ENCODE peak calls at places on chromosome 9, in six cellular contexts. D, C, L, I, U and Y are unnamed samples.

GRCh38 chr9:77507212-77507961 is 140.7 kb downstream of the GNA14 start:
- DNase-seq in D (no peak), C (no peak), L (no peak), I (no peak), U (no peak), Y (no peak)

GRCh38 chr9:35579130-35579529 is 25.9 kb upstream of the TESK1 start:
- DNase-seq in D (no peak), C (no peak), L (no peak), I (no peak), U (peak), Y (no peak)

GRCh38 chr9:32533338-32533737 is 7.3 kb upstream of the RIGI start:
- DNase-seq in D (no peak), C (no peak), L (no peak), I (no peak), U (no peak), Y (no peak)

GRCh38 chr9:89357331-89358197 is 39.3 kb downstream of the SECISBP2 start:
- DNase-seq in D (no peak), C (no peak), L (no peak), I (no peak), U (no peak), Y (no peak)

GRCh38 chr9:137277329-137278041 is at the start of gene TOR4A:
- DNase-seq in D (peak), C (peak), L (no peak), I (peak), U (peak), Y (peak)

GRCh38 chr9:35731415-35732184 is 395 bp downstream of the TLN1 start:
- DNase-seq in D (peak), C (no peak), L (no peak), I (no peak), U (no peak), Y (no peak)

GRCh38 chr9:79237861-79238260 is 333.9 kb upstream of the TLE4 start:
- DNase-seq in D (no peak), C (no peak), L (no peak), I (no peak), U (no peak), Y (no peak)

GRCh38 chr9:19999491-20000057 is 210.7 kb upstream of the SLC24A2 start:
- DNase-seq in D (no peak), C (no peak), L (peak), I (peak), U (peak), Y (no peak)

GRCh38 chr9:137688725-137689124 is 69.9 kb downstream of the EHMT1 start:
- DNase-seq in D (no peak), C (no peak), L (no peak), I (no peak), U (no peak), Y (no peak)

GRCh38 chr9:86792136-86792535 is 155.2 kb downstream of the GAS1 start:
- DNase-seq in D (no peak), C (no peak), L (no peak), I (peak), U (no peak), Y (no peak)

GRCh38 chr9:72592501-72593403 is 71.3 kb downstream of the TMC1 start:
- DNase-seq in D (peak), C (peak), L (peak), I (peak), U (peak), Y (peak)

GRCh38 chr9:6243746-6244145 is 28.1 kb downstream of the IL33 start:
- DNase-seq in D (no peak), C (no peak), L (no peak), I (peak), U (peak), Y (no peak)

GRCh38 chr9:127209220-127209619 is 55.4 kb upstream of the GARNL3 start:
- DNase-seq in D (no peak), C (no peak), L (no peak), I (no peak), U (no peak), Y (no peak)

GRCh38 chr9:23825143-23825531 is 903 bp downstream of the ELAVL2 start:
- DNase-seq in D (no peak), C (peak), L (no peak), I (no peak), U (no peak), Y (peak)

GRCh38 chr9:18979367-18979766 is 53.6 kb downstream of the SAXO1 start:
- DNase-seq in D (no peak), C (peak), L (no peak), I (peak), U (no peak), Y (no peak)

GRCh38 chr9:108386859-108387384 is 468.9 kb downstream of the ACTL7B start:
- DNase-seq in D (no peak), C (no peak), L (no peak), I (peak), U (no peak), Y (no peak)

GRCh38 chr9:85515021-85515420 is 226.7 kb downstream of the AGTPBP1 start:
- DNase-seq in D (no peak), C (no peak), L (no peak), I (peak), U (no peak), Y (no peak)

GRCh38 chr9:134778156-134778555 is 102.5 kb upstream of the FCN2 start:
- DNase-seq in D (no peak), C (no peak), L (no peak), I (no peak), U (no peak), Y (no peak)

GRCh38 chr9:107761307-107761706 is 271.7 kb upstream of the KLF4 start:
- DNase-seq in D (no peak), C (no peak), L (no peak), I (no peak), U (no peak), Y (no peak)

GRCh38 chr9:117341161-117341560 is 73.7 kb downstream of the ASTN2 start:
- DNase-seq in D (no peak), C (no peak), L (no peak), I (no peak), U (no peak), Y (no peak)

GRCh38 chr9:129703121-129703520 is 37.7 kb downstream of the PRRX2 start:
- DNase-seq in D (no peak), C (no peak), L (no peak), I (no peak), U (no peak), Y (no peak)

GRCh38 chr9:129701054-129701453 is 35.6 kb downstream of the PRRX2 start:
- DNase-seq in D (no peak), C (no peak), L (no peak), I (no peak), U (no peak), Y (no peak)

GRCh38 chr9:129703667-129704355 is 38.4 kb downstream of the PRRX2 start:
- DNase-seq in D (no peak), C (no peak), L (no peak), I (no peak), U (no peak), Y (no peak)

GRCh38 chr9:129701549-129701948 is 36.1 kb downstream of the PRRX2 start:
- DNase-seq in D (no peak), C (no peak), L (no peak), I (no peak), U (no peak), Y (no peak)

GRCh38 chr9:129702563-129702962 is 37.1 kb downstream of the PRRX2 start:
- DNase-seq in D (peak), C (no peak), L (no peak), I (peak), U (no peak), Y (no peak)
- H3K4me2 ChIP-seq in D (peak), C (no peak), L (no peak), I (no peak), U (no peak), Y (no peak)

DNA sequence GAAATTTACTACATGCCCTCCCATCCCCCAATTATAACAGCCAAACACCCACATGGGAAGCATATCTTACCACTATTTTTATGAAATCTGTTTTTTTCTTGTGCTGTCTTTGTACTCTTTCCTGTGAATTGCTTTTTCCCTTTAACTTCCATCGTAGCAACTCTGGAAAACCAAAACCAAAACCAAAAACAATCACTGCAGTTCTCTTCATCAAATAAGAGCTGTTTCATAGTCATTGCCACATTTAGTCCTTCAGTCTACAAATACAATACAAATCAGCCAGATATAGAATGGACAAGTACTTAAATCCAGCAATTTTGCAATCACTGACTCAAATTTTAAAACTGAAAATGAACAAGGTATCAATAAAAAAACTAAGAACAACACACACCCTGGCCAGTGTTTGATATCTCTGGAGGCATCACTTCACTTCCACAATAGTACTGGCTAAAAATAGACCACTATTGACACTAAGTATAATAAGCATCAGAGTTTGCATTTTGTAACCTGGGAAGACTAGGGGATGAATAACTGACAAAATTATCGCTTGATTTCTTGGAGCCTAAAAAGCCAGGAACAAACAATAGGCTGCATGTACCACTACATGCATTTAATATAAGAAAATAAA is 5.4 kb downstream of the PUM3 start:
- DNase-seq in D (no peak), C (no peak), L (no peak), I (no peak), U (no peak), Y (no peak)
- H3K4me2 ChIP-seq in D (peak), C (no peak), L (peak), I (peak), U (peak), Y (no peak)

GRCh38 chr9:16064701-16065230 is 511.9 kb downstream of the CCDC171 start:
- DNase-seq in D (no peak), C (no peak), L (no peak), I (no peak), U (no peak), Y (no peak)

GRCh38 chr9:16058131-16058549 is 505.3 kb downstream of the CCDC171 start:
- DNase-seq in D (no peak), C (peak), L (peak), I (peak), U (no peak), Y (no peak)

GRCh38 chr9:16063241-16063591 is 510.4 kb downstream of the CCDC171 start:
- DNase-seq in D (peak), C (no peak), L (no peak), I (no peak), U (no peak), Y (no peak)

GRCh38 chr9:16060457-16061129 is 507.8 kb downstream of the CCDC171 start:
- DNase-seq in D (no peak), C (no peak), L (no peak), I (no peak), U (peak), Y (no peak)

DNA sequence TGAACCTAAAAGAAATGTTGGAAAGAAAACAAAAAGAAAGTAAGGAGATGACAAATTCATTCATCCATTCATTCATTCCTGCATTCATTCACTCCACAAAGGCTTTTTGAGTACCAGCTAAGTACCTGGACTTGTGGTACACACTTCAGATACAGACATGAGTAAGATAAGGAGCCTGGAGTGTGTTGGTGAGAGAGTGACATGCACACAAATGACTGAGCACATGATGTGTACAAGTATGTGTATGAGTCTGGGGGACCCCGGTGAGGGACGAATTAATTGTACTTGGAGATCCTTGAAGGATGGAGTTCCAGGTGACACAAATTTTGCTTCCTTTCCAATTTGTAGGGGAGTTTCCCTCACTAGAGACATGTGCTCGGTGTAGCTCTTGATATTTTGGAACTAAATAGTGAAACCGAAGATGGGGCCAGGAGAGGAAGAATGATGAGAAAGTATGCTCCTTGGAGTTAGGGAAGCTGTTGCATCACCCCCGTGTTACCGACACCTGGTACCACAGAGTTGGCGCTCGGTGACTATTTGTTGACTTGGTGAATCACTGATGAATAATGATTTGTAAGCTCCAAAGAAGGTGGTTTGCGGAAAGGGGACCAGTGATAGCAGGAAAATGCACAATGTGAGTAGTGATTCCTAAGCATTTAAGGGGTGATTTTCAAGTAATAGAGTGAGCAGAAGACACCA is 509.8 kb downstream of the CCDC171 start:
- DNase-seq in D (peak), C (no peak), L (no peak), I (peak), U (no peak), Y (no peak)
- H3K4me2 ChIP-seq in D (peak), C (no peak), L (no peak), I (peak), U (no peak), Y (no peak)

GRCh38 chr9:97943308-97943855 is 5.4 kb upstream of the HEMGN start:
- DNase-seq in D (no peak), C (no peak), L (no peak), I (no peak), U (no peak), Y (no peak)

GRCh38 chr9:97941323-97941722 is 3.4 kb upstream of the HEMGN start:
- DNase-seq in D (no peak), C (no peak), L (no peak), I (no peak), U (no peak), Y (no peak)

GRCh38 chr9:97938081-97938644 is at the start of gene HEMGN:
- DNase-seq in D (no peak), C (no peak), L (peak), I (no peak), U (peak), Y (no peak)

GRCh38 chr9:97940233-97940632 is 2.3 kb upstream of the HEMGN start:
- DNase-seq in D (no peak), C (no peak), L (no peak), I (no peak), U (no peak), Y (no peak)

GRCh38 chr9:97940707-97941106 is 2.7 kb upstream of the HEMGN start:
- DNase-seq in D (no peak), C (no peak), L (no peak), I (no peak), U (no peak), Y (no peak)
- H3K4me2 ChIP-seq in D (no peak), C (no peak), L (no peak), I (no peak), U (no peak), Y (no peak)

DNA sequence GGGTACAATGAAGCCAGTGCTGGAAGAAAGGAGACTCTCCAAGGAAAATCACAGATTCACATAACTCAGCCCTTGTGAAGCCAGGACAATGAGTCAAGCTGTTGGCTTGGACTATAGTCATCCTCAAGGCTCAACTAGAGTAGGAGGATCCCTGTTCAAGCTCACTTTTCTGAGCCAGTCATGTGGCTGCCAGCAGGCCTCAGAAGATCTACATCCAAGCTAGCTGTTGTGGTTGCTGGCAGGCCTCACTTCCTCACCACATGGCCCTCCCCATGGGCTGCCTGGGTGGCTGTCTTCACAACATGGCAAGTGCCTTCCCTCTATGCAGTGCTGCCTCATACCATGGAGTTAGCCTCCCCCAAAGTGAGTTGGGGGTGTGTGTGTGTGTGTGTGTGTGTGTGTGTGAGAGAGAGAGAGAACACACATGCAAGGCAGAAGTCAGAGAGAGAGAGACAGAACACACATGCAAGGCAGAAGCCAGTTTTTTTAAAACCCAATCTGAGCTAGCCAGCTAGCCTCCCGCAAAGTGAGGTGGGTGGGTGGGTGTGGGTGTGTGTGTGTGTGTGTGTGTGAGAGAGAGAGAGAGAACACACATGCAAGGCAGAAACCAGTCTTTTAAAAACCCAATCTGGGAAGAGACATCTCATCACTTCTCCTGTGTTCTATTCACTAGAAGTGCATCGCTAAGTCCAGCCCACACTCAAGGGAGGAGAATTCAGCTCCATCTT is 17.1 kb downstream of the SCAI start:
- DNase-seq in D (no peak), C (peak), L (peak), I (peak), U (peak), Y (no peak)
- H3K4me2 ChIP-seq in D (no peak), C (no peak), L (peak), I (no peak), U (no peak), Y (no peak)

DNA sequence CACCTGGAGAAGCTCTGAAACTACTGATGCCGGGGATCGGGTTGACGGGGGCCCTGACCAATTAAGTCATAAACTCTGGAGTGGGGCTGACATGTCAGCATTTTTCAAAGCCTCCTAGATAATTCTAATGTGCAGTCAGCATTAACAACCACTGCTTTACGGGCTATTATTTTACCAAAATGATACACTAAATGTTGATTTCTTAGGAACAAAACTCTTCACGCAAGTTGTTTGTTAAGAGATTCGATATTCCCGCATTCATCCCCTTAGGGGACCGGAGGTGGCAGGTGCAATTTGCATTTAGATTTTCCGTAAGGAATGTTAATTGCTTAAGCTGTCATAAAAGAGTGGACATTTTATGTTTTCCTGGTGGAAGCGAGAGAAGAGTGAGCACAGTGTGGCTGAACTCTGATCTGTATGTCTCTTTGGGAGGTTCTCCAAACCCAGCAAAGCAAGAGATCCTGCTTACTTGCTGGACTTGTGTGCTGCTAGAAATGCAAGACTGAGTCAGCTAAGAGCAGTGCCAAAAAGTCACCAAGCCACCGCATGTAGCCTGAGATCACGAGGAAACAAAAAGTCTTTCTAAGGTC is 77.6 kb downstream of the UGCG start:
- DNase-seq in D (no peak), C (no peak), L (no peak), I (peak), U (no peak), Y (no peak)
- H3K4me2 ChIP-seq in D (peak), C (no peak), L (no peak), I (no peak), U (no peak), Y (no peak)

GRCh38 chr9:21070171-21070571 is 7.6 kb downstream of the IFNB1 start:
- DNase-seq in D (peak), C (peak), L (no peak), I (peak), U (no peak), Y (peak)
- H3K4me2 ChIP-seq in D (peak), C (no peak), L (no peak), I (peak), U (no peak), Y (no peak)

DNA sequence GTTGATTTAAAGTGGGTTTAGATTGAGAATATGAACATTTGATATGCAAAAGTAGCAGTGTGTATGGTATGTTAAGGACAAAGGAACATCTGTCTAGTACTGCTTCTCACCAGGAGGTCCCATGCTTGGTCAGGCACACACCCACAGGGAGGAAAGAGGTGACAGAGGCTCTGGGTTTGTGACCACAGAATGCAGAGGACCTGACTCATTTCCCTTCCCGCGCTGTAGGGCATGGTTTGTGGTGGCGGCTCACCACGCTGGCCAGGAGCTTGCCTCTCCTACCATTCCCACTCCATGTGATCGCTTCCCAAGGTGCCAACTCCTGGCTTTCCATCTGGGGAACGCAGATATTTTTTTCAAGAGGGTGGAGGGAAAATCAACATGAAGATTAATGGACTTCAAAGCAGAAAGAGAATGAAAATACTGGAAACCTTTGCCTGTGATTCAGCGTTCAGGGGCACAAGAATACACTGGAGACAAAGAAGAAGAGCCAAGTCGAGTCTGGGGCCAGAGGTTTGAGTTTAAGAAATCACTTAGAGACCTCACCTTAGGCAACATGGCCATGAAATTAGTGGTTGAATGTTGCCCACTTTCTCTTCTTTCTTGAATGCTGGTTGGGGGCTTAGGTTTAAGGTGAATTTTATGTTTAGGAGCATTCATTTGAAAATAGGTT is 477.8 kb downstream of the CCDC171 start:
- DNase-seq in D (peak), C (peak), L (peak), I (peak), U (peak), Y (no peak)
- H3K4me2 ChIP-seq in D (no peak), C (no peak), L (peak), I (peak), U (no peak), Y (no peak)